ENCODE peak calls at places on chromosomes 16 and 17, in ten cellular contexts. V is tibial nerve, O is MM.1S, T is heart left ventricle, G is neural progenitor cell, I is HCT116, A is IMR-90, D is mesenchymal stem cell, K is skeletal muscle cell, C is HL-60. J is an unnamed sample.
A peak's percentile ranks its signal among the peaks of the same experiment; 100 is the strongest.

GRCh38 chr17:31649302-31649701 is 209.7 kb downstream of the COPRS start:
- DNase-seq in V (no peak), O (no peak), T (no peak), G (no peak), I (no peak), A (no peak), D (no peak), K (no peak), C (no peak), J (no peak)

GRCh38 chr16:54987081-54987480 is 56.4 kb downstream of the IRX5 start:
- DNase-seq in V (no peak), O (no peak), T (no peak), G (peak; percentile 58), I (no peak), A (no peak), D (no peak), K (no peak), C (no peak), J (no peak)

GRCh38 chr17:17535957-17536356 is 39.8 kb upstream of the RASD1 start:
- DNase-seq in V (no peak), O (no peak), T (peak; percentile 86), G (no peak), I (no peak), A (peak; percentile 39), D (no peak), K (no peak), C (no peak), J (no peak)

GRCh38 chr17:20922128-20922670 is 120.6 kb downstream of the USP22 start:
- DNase-seq in V (no peak), O (no peak), T (peak; percentile 42), G (no peak), I (no peak), A (peak; percentile 52), D (peak; percentile 72), K (no peak), C (no peak), J (no peak)

GRCh38 chr16:17770104-17770503 is 299.3 kb upstream of the XYLT1 start:
- DNase-seq in V (no peak), O (no peak), T (no peak), G (no peak), I (no peak), A (no peak), D (no peak), K (no peak), C (no peak), J (no peak)

GRCh38 chr17:73851921-73852320 is 207.7 kb upstream of the SDK2 start:
- DNase-seq in V (no peak), O (no peak), T (no peak), G (no peak), I (no peak), A (no peak), D (no peak), K (no peak), C (no peak), J (no peak)

GRCh38 chr17:77125432-77125901 is 15.3 kb upstream of the SEC14L1 start:
- DNase-seq in V (no peak), O (no peak), T (no peak), G (no peak), I (peak; percentile 91), A (peak; percentile 91), D (peak; percentile 83), K (peak; percentile 75), C (no peak), J (peak; percentile 69)

GRCh38 chr17:74522381-74523090 is 8.7 kb downstream of the CD300LB start:
- DNase-seq in V (no peak), O (no peak), T (no peak), G (no peak), I (no peak), A (no peak), D (no peak), K (no peak), C (no peak), J (no peak)

GRCh38 chr16:86899757-86900156 is 321.4 kb downstream of the FOXL1 start:
- DNase-seq in V (no peak), O (no peak), T (no peak), G (no peak), I (no peak), A (peak; percentile 67), D (no peak), K (no peak), C (no peak), J (no peak)

GRCh38 chr17:76083536-76083935 is 4.6 kb downstream of the ZACN start:
- DNase-seq in V (no peak), O (no peak), T (no peak), G (no peak), I (no peak), A (no peak), D (no peak), K (no peak), C (no peak), J (no peak)

GRCh38 chr17:76080207-76080933 is 1.4 kb downstream of the ZACN start:
- DNase-seq in V (no peak), O (no peak), T (no peak), G (peak; percentile 46), I (no peak), A (no peak), D (no peak), K (no peak), C (no peak), J (no peak)

GRCh38 chr17:76081295-76082210 is 2.6 kb downstream of the ZACN start:
- DNase-seq in V (no peak), O (no peak), T (no peak), G (no peak), I (no peak), A (no peak), D (no peak), K (no peak), C (no peak), J (no peak)

GRCh38 chr17:76080934-76081287 is 1.9 kb downstream of the ZACN start:
- DNase-seq in V (no peak), O (no peak), T (no peak), G (no peak), I (no peak), A (no peak), D (no peak), K (no peak), C (no peak), J (no peak)

DNA sequence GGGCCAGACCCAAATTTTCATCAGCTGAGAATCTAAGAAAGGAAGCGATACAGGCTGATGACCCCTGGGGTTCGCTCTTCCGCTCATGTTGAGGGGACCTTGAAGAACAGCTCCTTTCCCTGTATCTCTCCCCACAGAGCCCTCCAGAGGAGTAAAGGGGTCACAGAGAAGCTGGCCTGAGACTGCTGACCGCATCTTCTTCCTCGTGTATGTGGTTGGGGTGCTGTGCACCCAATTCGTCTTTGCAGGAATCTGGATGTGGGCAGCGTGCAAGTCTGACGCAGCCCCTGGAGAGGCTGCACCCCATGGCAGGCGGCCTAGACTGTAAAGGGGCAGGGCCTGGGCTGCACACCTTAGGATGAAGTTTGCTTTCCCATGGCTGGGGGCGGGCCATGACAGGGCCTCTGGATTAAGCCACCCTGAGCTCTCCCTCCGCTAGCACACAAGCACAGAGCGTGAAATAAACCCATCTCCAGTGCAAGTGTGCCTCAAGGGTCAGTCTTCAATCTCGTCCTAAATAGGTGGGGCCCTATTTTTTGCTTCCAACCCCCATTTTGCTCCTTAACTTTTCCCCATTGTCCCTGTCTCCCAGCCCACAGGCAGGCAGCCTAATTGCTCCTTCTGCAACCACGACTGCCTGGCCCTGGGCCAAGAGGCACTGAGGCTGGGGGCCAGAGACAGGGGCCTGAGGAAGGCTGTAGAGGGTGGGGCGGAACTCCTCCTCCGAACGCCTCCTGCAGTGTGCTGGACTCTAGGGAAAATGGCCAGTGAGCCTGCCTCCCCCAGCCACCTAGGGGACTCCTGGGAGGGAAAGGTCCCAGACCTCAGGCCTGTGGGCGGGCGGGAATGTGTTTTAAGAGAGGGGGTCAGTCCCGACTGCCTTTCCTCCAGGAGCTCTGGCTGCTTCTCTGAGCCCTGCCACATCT is 3.6 kb downstream of the ZACN start:
- DNase-seq in V (no peak), O (no peak), T (no peak), G (no peak), I (no peak), A (no peak), D (no peak), K (no peak), C (no peak), J (no peak)
- H3K4me3 ChIP-seq in V (no peak overlapping the region), O (no peak overlapping the region), T (no peak overlapping the region), G (no peak overlapping the region), I (no peak overlapping the region), A (no peak overlapping the region), D (no peak overlapping the region), K (no peak overlapping the region), C (no peak overlapping the region), J (no peak overlapping the region)

GRCh38 chr17:33947762-33948161 is 307.3 kb upstream of the CCL2 start:
- DNase-seq in V (no peak), O (no peak), T (no peak), G (no peak), I (no peak), A (no peak), D (no peak), K (no peak), C (no peak), J (no peak)
- H3K4me3 ChIP-seq in V (no peak overlapping the region), O (no peak overlapping the region), T (no peak overlapping the region), G (no peak overlapping the region), I (no peak overlapping the region), A (no peak overlapping the region), D (no peak overlapping the region), K (no peak overlapping the region), C (no peak overlapping the region), J (no peak overlapping the region)

GRCh38 chr17:7309628-7310027 is 2.2 kb downstream of the EIF5A start:
- DNase-seq in V (no peak), O (no peak), T (no peak), G (no peak), I (no peak), A (no peak), D (no peak), K (no peak), C (no peak), J (no peak)
- H3K4me3 ChIP-seq in V (no peak overlapping the region), O (peak overlapping the region; percentile 97), T (peak overlapping the region; percentile 94), G (peak overlapping the region; percentile 83), I (peak overlapping the region; percentile 90), A (no peak overlapping the region), D (no peak overlapping the region), K (peak overlapping the region; percentile 62), C (no peak overlapping the region), J (peak overlapping the region; percentile 95)

DNA sequence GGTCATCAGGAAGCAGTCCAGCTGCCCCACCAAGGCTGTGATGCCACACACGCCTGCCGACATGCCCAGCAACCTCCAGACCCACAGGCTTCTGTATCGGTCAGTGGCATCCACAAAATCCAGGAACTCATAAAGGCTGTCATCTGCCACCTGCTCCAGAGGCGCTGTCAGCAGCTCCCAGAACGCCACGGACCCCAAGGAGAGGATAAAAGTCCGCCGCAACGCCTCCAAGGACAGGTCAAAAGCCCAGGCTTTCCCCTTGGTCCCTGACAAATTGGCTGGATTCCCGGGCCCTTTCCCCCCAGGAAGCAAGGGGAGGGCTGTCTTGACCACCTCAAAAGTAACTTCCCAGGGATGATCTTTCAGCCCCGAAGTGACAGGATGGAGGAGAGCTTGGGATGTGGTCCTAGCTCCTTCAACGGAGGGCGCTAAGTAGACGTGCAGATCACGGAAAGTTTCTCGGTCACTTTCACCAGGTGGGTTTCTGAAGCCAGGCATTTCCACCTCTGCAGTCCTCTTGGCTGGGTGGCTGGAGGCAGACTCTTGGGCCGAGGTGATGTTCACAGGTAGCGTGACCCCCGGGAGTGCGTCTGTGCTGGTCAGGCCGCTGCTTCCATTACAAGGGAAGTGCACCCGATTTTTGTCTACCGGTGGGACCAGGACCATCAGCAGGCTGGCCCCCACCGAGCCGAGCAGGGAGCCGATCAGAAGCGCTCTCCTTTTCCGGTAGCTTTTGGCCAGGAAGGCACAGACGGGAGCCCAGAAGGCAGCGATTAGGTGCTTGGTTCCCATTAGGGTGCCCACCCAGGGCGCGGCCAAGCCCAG is 777 bp downstream of the MFSD6L start:
- DNase-seq in V (no peak), O (no peak), T (no peak), G (no peak), I (no peak), A (no peak), D (no peak), K (no peak), C (no peak), J (no peak)
- H3K4me3 ChIP-seq in V (no peak overlapping the region), O (no peak overlapping the region), T (no peak overlapping the region), G (peak overlapping the region; percentile 52), I (no peak overlapping the region), A (no peak overlapping the region), D (no peak overlapping the region), K (no peak overlapping the region), C (no peak overlapping the region), J (no peak overlapping the region)